ENCODE peak calls at places on chromosomes 11 and 22, in five cellular contexts. D, A, W, G and L are unnamed samples.

GRCh38 chr11:19793356-19793755 is 80.7 kb downstream of the NAV2 start:
- DNase-seq in W (no peak), A (no peak), D (no peak), G (no peak), L (no peak)

GRCh38 chr22:39234157-39234793 is 10.5 kb downstream of the PDGFB start:
- DNase-seq in G (no peak), D (peak; percentile 90), A (peak; percentile 83), W (no peak), L (no peak)

GRCh38 chr22:32820131-32820882 is 18.8 kb downstream of the TIMP3 start:
- DNase-seq in G (no peak), D (no peak), W (no peak), A (no peak), L (no peak)

GRCh38 chr11:119479685-119480275 is 56.8 kb upstream of the THY1 start:
- DNase-seq in A (no peak), W (no peak), G (no peak), D (peak; percentile 12), L (no peak)

GRCh38 chr22:41286639-41287091 is 678 bp upstream of the RANGAP1 start:
- DNase-seq in G (no peak), W (no peak), A (no peak), D (no peak), L (peak; percentile 41)

GRCh38 chr11:84714316-84714780 is 912.8 kb downstream of the DLG2 start:
- DNase-seq in A (peak; percentile 13), D (peak; percentile 59), G (peak; percentile 1), W (peak; percentile 68), L (no peak)

GRCh38 chr11:71490731-71491390 is 36.2 kb upstream of the KRTAP5-7 start:
- DNase-seq in G (no peak), D (no peak), W (no peak), A (no peak), L (no peak)

GRCh38 chr22:19761022-19761499 is 483 bp downstream of the TBX1 start:
- DNase-seq in G (no peak), D (no peak), W (no peak), A (no peak), L (no peak)

GRCh38 chr11:11808992-11809583 is 32.7 kb upstream of the USP47 start:
- DNase-seq in G (no peak), W (no peak), D (no peak), A (no peak), L (no peak)

GRCh38 chr22:39729141-39729934 is 158.8 kb downstream of the CACNA1I start:
- DNase-seq in D (no peak), A (no peak), G (no peak), W (no peak), L (no peak)

GRCh38 chr22:46061124-46061410 is 84.1 kb upstream of the WNT7B start:
- DNase-seq in W (no peak), G (no peak), D (no peak), A (no peak), L (no peak)

GRCh38 chr11:78030429-78031325 is 7.6 kb upstream of the KCTD14 start:
- DNase-seq in D (no peak), A (peak; percentile 58), G (peak; percentile 53), W (no peak), L (no peak)

GRCh38 chr11:64251986-64252837 is 882 bp downstream of the PLCB3 start:
- DNase-seq in W (no peak), G (no peak), D (peak; percentile 74), A (peak; percentile 58), L (no peak)

GRCh38 chr11:78420796-78421209 is 3.2 kb upstream of the GAB2 start:
- DNase-seq in G (no peak), A (peak; percentile 59), W (no peak), D (peak; percentile 58), L (peak; percentile 7)

GRCh38 chr11:37947816-37948215 is 1349.8 kb upstream of the RAG2 start:
- DNase-seq in G (no peak), A (no peak), W (no peak), D (no peak), L (no peak)

GRCh38 chr22:40666151-40666848 is 13.0 kb upstream of the MCHR1 start:
- DNase-seq in A (peak; percentile 64), W (no peak), G (no peak), D (no peak), L (no peak)

GRCh38 chr11:79708319-79708928 is 267.6 kb upstream of the TENM4 start:
- DNase-seq in G (peak; percentile 36), D (no peak), W (no peak), A (no peak), L (no peak)

GRCh38 chr11:113446112-113446511 is 29.1 kb downstream of the DRD2 start:
- DNase-seq in A (no peak), D (no peak), W (no peak), G (no peak), L (no peak)

GRCh38 chr22:37887610-37888378 is 18.3 kb upstream of the MICALL1 start:
- DNase-seq in D (no peak), A (no peak), G (no peak), W (no peak), L (no peak)

GRCh38 chr11:61630104-61630503 is 49.2 kb upstream of the SYT7 start:
- DNase-seq in G (no peak), D (no peak), A (no peak), W (no peak), L (no peak)

GRCh38 chr11:50037282-50037681 is 4.6 kb downstream of the OR4C45 start:
- DNase-seq in D (no peak), W (no peak), A (no peak), G (no peak), L (no peak)

GRCh38 chr11:16899708-16900107 is 114.5 kb downstream of the PLEKHA7 start:
- DNase-seq in A (no peak), D (no peak), W (no peak), G (no peak), L (no peak)

GRCh38 chr22:38862375-38863329 is 9.4 kb downstream of the CBX6 start:
- DNase-seq in G (no peak), D (peak; percentile 73), W (no peak), A (peak; percentile 44), L (no peak)

GRCh38 chr11:114152785-114153184 is 93.3 kb downstream of the ZBTB16 start:
- DNase-seq in G (no peak), A (no peak), D (no peak), W (no peak), L (no peak)

GRCh38 chr11:114179234-114179941 is 116.8 kb upstream of the NNMT start:
- DNase-seq in G (no peak), A (peak; percentile 74), W (no peak), D (peak; percentile 93), L (no peak)

GRCh38 chr11:82864268-82864667 is 36.0 kb downstream of the PRCP start:
- DNase-seq in G (peak; percentile 44), W (peak; percentile 11), A (peak; percentile 23), D (peak; percentile 78), L (peak; percentile 12)

GRCh38 chr11:107562647-107563208 is 2.8 kb downstream of the ALKBH8 start:
- DNase-seq in A (no peak), G (peak; percentile 55), D (no peak), W (no peak), L (no peak)

GRCh38 chr22:20844055-20845037 is 14.3 kb downstream of the PI4KA start:
- DNase-seq in A (no peak), W (no peak), G (no peak), D (no peak), L (no peak)

GRCh38 chr11:75858613-75859012 is 43.6 kb downstream of the UVRAG start:
- DNase-seq in A (no peak), D (no peak), G (no peak), W (no peak), L (no peak)

GRCh38 chr11:1880746-1881441 is 10.8 kb downstream of the PRR33 start:
- DNase-seq in A (no peak), W (no peak), D (no peak), G (no peak), L (no peak)

GRCh38 chr11:119852741-119853140 is 123.7 kb upstream of the NECTIN1 start:
- DNase-seq in A (no peak), D (no peak), G (no peak), W (no peak), L (no peak)

DNA sequence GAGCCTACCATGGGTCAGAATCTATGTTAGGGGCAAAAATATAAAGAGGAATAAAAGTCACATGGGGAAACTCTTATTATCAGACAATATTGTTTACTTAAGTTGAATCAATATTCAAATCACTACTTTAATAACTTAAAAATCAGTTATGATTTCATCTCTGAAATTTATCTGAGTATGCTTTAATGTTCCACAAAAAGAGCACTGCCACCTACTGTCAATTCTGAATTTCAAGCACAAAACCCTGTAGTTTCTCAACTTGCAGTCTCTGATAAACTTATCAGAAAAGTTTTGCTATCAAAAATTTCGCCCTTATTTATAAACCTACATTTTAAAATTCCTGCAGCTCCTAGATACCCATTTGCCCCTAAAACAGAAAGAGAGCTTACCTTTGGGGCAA is 47.3 kb downstream of the RDX start:
- DNase-seq in D (no peak), W (no peak), G (no peak), A (no peak), L (no peak)
- TF ChIP-seq CTCF in D (peak; percentile 6), W (peak; percentile 24), G (no peak), A (no peak), L (peak; percentile 13)

GRCh38 chr22:31806751-31807150 is 52.9 kb downstream of the DEPDC5 start:
- DNase-seq in D (no peak), W (no peak), A (no peak), G (no peak), L (no peak)
- TF ChIP-seq CTCF in D (no peak), W (no peak), A (no peak), G (no peak), L (no peak)

GRCh38 chr11:115215694-115216615 is 288.3 kb downstream of the CADM1 start:
- DNase-seq in G (no peak), W (no peak), A (no peak), D (no peak), L (no peak)
- TF ChIP-seq CTCF in G (peak; percentile 41), W (peak; percentile 47), A (peak; percentile 7), D (peak; percentile 7), L (peak; percentile 16)

GRCh38 chr11:36581536-36581935 is 12.8 kb upstream of the IFTAP start:
- DNase-seq in D (no peak), W (no peak), A (no peak), G (no peak), L (no peak)

GRCh38 chr11:36578458-36578857 is 10.7 kb downstream of the RAG1 start:
- DNase-seq in G (no peak), W (no peak), A (no peak), D (no peak), L (no peak)

GRCh38 chr11:36577859-36578258 is 10.1 kb downstream of the RAG1 start:
- DNase-seq in W (no peak), G (peak; percentile 4), D (no peak), A (no peak), L (no peak)

GRCh38 chr11:36586543-36586942 is 7.8 kb upstream of the IFTAP start:
- DNase-seq in G (no peak), A (no peak), W (no peak), D (no peak), L (no peak)

DNA sequence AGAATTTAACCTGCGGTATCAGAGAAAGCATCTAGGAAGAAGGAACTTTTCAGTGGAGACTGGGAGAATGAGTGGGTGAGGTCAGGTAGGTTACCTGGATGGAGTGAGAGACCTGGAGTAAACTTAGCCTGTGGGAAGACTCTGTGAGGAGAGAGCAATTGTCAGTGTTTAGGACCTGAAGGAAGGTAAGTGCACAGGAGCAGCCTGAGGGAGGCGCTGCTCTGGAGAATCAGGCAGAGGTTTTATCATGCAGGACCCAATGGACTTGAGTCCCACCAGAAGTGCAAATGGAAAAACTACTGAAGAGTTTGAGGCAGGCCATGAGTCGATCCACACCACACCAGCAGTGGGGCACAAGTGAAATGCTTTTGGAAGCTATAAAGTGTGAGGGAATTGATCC is 10.6 kb upstream of the IFTAP start:
- DNase-seq in W (no peak), D (no peak), G (no peak), A (no peak), L (no peak)
- TF ChIP-seq CTCF in W (no peak), D (no peak), G (no peak), A (no peak), L (no peak)